ENCODE peak calls at places on chromosomes 7 and 10, in five cellular contexts. Z is NCI-H510A treated with DMSO at 0.1 percent for 48 hours, L is hepatocyte, I is hepatic stellate cell, S is fibroblast of mammary gland. P is an unnamed sample.

GRCh38 chr10:114547466-114547865 is 110.6 kb downstream of the ABLIM1 start:
- DNase-seq in Z (no peak), L (no peak), I (no peak), S (no peak), P (no peak)

GRCh38 chr7:69596723-69597277 is 1.5 kb upstream of the AUTS2 start:
- DNase-seq in Z (no peak), L (no peak), I (no peak), S (no peak), P (no peak)

GRCh38 chr7:25619963-25620799 is 391.9 kb upstream of the NPVF start:
- DNase-seq in L (peak), I (no peak), S (no peak), Z (no peak), P (no peak)

GRCh38 chr7:150420242-150420641 is 30.2 kb upstream of the GIMAP8 start:
- DNase-seq in Z (no peak), L (peak), I (no peak), S (no peak), P (no peak)

GRCh38 chr7:69599211-69599878 is 1.1 kb downstream of the AUTS2 start:
- DNase-seq in I (no peak), Z (no peak), L (peak), S (no peak), P (no peak)

GRCh38 chr10:84715911-84716310 is 387.5 kb downstream of the CCSER2 start:
- DNase-seq in Z (peak), L (peak), I (peak), S (peak), P (peak)

GRCh38 chr7:7539152-7539551 is 3.5 kb upstream of the COL28A1 start:
- DNase-seq in S (no peak), L (no peak), Z (no peak), I (no peak), P (no peak)

GRCh38 chr10:26737730-26738129 is 40.2 kb downstream of the PDSS1 start:
- DNase-seq in I (no peak), Z (no peak), S (peak), L (peak), P (peak)

GRCh38 chr10:97886264-97886663 is 36.6 kb downstream of the GOLGA7B start:
- DNase-seq in I (no peak), S (no peak), Z (peak), L (no peak), P (no peak)

GRCh38 chr7:30308392-30308791 is 24.0 kb downstream of the ZNRF2 start:
- DNase-seq in L (no peak), Z (peak), I (no peak), S (no peak), P (peak)

GRCh38 chr7:7731732-7732131 is 13.3 kb upstream of the RPA3 start:
- DNase-seq in I (no peak), L (no peak), Z (no peak), S (no peak), P (no peak)

GRCh38 chr10:104109908-104110662 is 11.9 kb upstream of the SFR1 start:
- DNase-seq in L (peak), S (peak), I (peak), Z (no peak), P (peak)

GRCh38 chr10:100662067-100662466 is 83.3 kb upstream of the PAX2 start:
- DNase-seq in Z (no peak), I (no peak), S (no peak), L (no peak), P (no peak)

GRCh38 chr10:60453031-60453430 is 63.4 kb upstream of the ANK3 start:
- DNase-seq in Z (no peak), S (no peak), L (no peak), I (no peak), P (no peak)

GRCh38 chr7:1474736-1475135 is 15.5 kb upstream of the MICALL2 start:
- DNase-seq in Z (no peak), S (peak), L (no peak), I (no peak), P (no peak)

GRCh38 chr7:101128040-101128834 is 1.3 kb downstream of the SERPINE1 start:
- DNase-seq in L (no peak), S (no peak), I (no peak), Z (no peak), P (peak)

GRCh38 chr10:21464134-21464533 is 61.3 kb downstream of the SKIDA1 start:
- DNase-seq in I (no peak), S (no peak), Z (no peak), L (no peak), P (peak)

GRCh38 chr10:125824736-125825135 is 1.4 kb downstream of the BCCIP start:
- DNase-seq in I (no peak), Z (no peak), S (peak), L (no peak), P (peak)

GRCh38 chr7:2953588-2954407 is 89.9 kb downstream of the CARD11 start:
- DNase-seq in I (no peak), L (no peak), S (no peak), Z (no peak), P (no peak)

GRCh38 chr7:5554287-5554785 is 130.7 kb upstream of the TNRC18 start:
- DNase-seq in I (no peak), S (no peak), Z (no peak), L (no peak), P (no peak)

GRCh38 chr7:104922187-104923009 is 91.6 kb upstream of the KMT2E start:
- DNase-seq in S (peak), Z (no peak), I (no peak), L (no peak), P (peak)

P was measured in ELR.